ENCODE peak calls at places on chromosomes 3 and 15, in five cellular contexts. J is CD8-positive, alpha-beta T cell; F is HCT116; Z is psoas muscle; U is PC-3. D is an unnamed sample.
A peak's percentile ranks its signal among the peaks of the same experiment; 100 is the strongest.

GRCh38 chr3:122100591-122101491 is 45.7 kb downstream of the CD86 start:
- DNase-seq in J (no peak), Z (no peak), F (no peak), U (peak; percentile 16), D (peak; percentile 39)

GRCh38 chr3:115348391-115348790 is 201.3 kb upstream of the ZBTB20 start:
- DNase-seq in F (no peak), J (no peak), Z (no peak), U (no peak), D (no peak)

GRCh38 chr15:49082960-49083359 is 36.7 kb upstream of the SECISBP2L start:
- DNase-seq in Z (no peak), F (no peak), U (no peak), J (no peak), D (no peak)

GRCh38 chr3:175476489-175476888 is 617.4 kb downstream of the NAALADL2 start:
- DNase-seq in Z (no peak), U (no peak), F (no peak), J (no peak), D (no peak)

GRCh38 chr3:4306860-4307259 is 3.7 kb downstream of the SETMAR start:
- DNase-seq in U (no peak), Z (no peak), F (no peak), J (no peak), D (no peak)

GRCh38 chr3:88038561-88038960 is 20.2 kb downstream of the CGGBP1 start:
- DNase-seq in U (no peak), F (no peak), Z (no peak), J (no peak), D (no peak)

GRCh38 chr3:139338405-139338804 is 5.4 kb upstream of the MRPS22 start:
- DNase-seq in Z (no peak), U (no peak), J (no peak), F (no peak), D (no peak)

GRCh38 chr3:120566243-120566980 is 29.7 kb upstream of the NDUFB4 start:
- DNase-seq in U (no peak), Z (no peak), J (no peak), F (no peak), D (no peak)

GRCh38 chr3:29972594-29972993 is 633.8 kb upstream of the TGFBR2 start:
- DNase-seq in J (no peak), Z (no peak), U (no peak), F (no peak), D (no peak)

GRCh38 chr3:31851278-31851677 is 129.8 kb downstream of the OSBPL10 start:
- DNase-seq in J (no peak), Z (no peak), U (no peak), F (no peak), D (no peak)

GRCh38 chr3:27166888-27167287 is 202.3 kb downstream of the NEK10 start:
- DNase-seq in J (no peak), Z (no peak), U (peak; percentile 46), F (no peak), D (no peak)

GRCh38 chr3:44339990-44340389 is 1.4 kb downstream of the TCAIM start:
- DNase-seq in J (no peak), F (no peak), U (no peak), Z (no peak), D (no peak)

GRCh38 chr3:119716998-119717397 is 14.2 kb downstream of the CFAP91 start:
- DNase-seq in F (no peak), U (no peak), J (no peak), Z (peak; percentile 13), D (peak; percentile 69)

GRCh38 chr3:147365196-147366115 is 40.9 kb downstream of the ZIC4 start:
- DNase-seq in Z (no peak), J (no peak), U (no peak), F (no peak), D (no peak)

GRCh38 chr3:147367676-147368075 is 38.7 kb downstream of the ZIC4 start:
- DNase-seq in Z (no peak), U (no peak), J (no peak), F (no peak), D (no peak)

GRCh38 chr3:147368151-147368550 is 38.2 kb downstream of the ZIC4 start:
- DNase-seq in U (no peak), J (no peak), Z (no peak), F (no peak), D (no peak)

GRCh38 chr3:147361671-147362420 is 44.5 kb downstream of the ZIC4 start:
- DNase-seq in J (no peak), F (peak; percentile 34), U (peak; percentile 60), Z (peak; percentile 34), D (peak; percentile 65)

GRCh38 chr3:147364771-147365170 is 41.6 kb downstream of the ZIC4 start:
- DNase-seq in Z (no peak), F (no peak), U (no peak), J (no peak), D (no peak)
- H3K27me3 ChIP-seq in Z (peaks cover 8% of the 10 kb centered on the region), F (peaks cover 6% of the 10 kb centered on the region), U (peaks cover 92% of the 10 kb centered on the region), J (peaks cover 8% of the 10 kb centered on the region), D (no peaks in the 10 kb centered on the region)

GRCh38 chr15:80401471-80401870 is 2.7 kb upstream of the ARNT2 start:
- DNase-seq in Z (no peak), F (no peak), J (no peak), U (no peak), D (no peak)
- H3K27me3 ChIP-seq in Z (no peaks in the 10 kb centered on the region), F (peaks cover 9% of the 10 kb centered on the region), J (no peaks in the 10 kb centered on the region), U (peaks cover 90% of the 10 kb centered on the region), D (peaks cover 3% of the 10 kb centered on the region)

DNA sequence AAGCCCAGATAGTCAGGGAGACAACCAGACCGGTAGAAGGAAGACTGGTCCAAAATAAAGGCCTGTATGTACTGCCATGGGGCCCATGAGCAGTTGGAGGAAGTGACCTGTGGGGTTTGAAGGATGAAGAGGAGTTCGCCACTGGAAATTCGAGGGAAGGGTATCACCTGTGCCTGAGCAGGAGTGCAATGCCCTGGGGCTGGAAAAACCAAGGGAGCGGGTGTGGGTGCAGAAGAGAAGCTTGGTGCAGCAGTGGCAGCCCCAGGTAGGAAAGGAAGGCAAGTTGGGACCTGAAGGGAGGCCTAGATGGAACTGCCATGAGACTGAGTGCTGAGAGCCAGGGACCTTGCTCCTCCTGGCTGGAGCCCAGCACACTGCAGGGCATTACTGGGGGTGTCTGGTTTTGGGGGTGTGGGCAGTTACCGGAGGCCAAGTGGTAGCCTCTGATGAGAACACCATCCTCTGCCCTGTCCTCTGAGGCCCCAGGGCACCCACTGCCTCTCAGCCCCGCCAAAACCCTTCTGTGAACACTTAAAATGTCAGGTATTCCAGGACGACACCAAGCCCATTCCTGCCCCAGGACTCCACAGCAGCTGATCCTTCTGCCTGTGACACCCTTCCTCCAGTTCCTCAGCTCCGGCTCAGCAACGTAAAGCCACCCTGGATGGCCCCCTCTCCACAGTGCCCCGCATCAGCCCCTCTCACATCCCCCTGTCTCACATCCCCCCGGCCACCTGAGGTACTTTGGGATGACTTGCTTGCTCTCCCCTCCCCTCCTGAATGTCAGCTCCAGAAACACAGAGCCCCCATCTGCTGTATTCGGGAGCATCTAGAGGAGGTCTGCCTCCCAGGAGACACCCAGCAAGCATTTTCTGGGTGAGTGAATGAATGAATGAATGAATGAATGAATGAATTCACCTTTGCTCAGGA is 42.9 kb downstream of the WNT7A start:
- DNase-seq in U (no peak), Z (no peak), J (no peak), F (no peak), D (no peak)
- H3K27me3 ChIP-seq in U (no peaks in the 10 kb centered on the region), Z (no peaks in the 10 kb centered on the region), J (no peaks in the 10 kb centered on the region), F (no peaks in the 10 kb centered on the region), D (no peaks in the 10 kb centered on the region)

GRCh38 chr15:96448923-96449322 is 118.4 kb downstream of the NR2F2 start:
- DNase-seq in U (no peak), J (no peak), F (no peak), Z (no peak), D (no peak)
- H3K27me3 ChIP-seq in U (peaks cover 88% of the 10 kb centered on the region), J (no peaks in the 10 kb centered on the region), F (peaks cover 64% of the 10 kb centered on the region), Z (peaks cover 2% of the 10 kb centered on the region), D (no peaks in the 10 kb centered on the region)

DNA sequence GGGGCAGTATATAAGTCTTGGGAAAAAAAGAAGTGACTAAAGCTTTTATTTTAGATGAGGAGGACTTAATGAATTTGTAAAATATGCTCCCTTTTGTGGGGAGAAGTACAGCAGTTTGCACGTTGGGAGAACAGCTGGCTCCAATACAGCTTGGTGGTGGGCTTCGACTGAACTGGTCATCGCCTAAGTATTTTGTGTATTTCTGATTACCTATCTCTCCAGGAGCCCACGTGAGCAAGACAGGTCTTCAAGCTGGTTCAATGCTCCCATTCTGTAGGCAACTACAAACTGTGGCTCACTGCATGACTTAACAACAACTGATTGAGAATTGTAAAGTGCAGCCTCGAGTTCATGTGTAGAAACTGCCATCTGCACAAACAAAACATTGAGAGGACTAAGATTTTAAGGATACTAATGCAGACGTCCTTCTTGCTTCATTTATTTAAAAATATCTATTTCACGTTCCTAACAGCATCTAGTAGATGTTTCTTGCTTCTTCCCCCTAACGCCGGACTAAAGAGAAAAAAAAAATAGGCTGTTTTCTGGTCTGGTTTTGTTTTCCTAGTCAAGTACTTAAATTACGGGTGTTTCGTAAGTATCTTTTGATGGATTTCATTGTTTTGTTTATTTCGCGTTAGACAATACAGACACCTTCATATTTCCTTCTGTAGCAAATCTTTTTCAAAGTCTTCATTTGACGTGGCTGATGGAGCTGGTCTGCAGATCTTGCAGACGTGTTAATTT is 1.4 kb upstream of the GREM1 start:
- DNase-seq in J (no peak), F (no peak), Z (no peak), U (no peak), D (no peak)
- H3K27me3 ChIP-seq in J (peaks cover 8% of the 10 kb centered on the region), F (no peaks in the 10 kb centered on the region), Z (peaks cover 5% of the 10 kb centered on the region), U (no peaks in the 10 kb centered on the region), D (peaks cover 5% of the 10 kb centered on the region)

DNA sequence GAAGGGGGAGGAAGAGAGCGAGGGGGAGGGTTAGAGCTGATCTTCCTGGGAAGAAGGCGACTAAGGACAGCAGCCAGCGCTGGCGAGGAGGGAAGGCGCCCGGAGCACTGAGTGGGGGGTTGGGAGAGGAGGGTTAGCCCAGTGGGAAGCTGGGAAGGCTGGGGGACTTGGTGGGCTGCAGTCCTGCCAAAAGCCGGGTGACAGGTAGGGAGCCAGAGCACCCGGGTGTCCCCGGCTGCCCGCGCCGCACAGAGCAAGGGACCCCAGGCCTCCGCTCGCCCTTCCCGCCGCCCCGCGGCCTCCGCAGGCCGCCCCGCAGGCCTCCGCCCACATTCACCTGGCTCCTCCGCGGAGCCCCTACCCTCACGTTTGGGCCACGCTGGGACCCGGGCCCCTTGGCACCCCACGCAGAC is 446 bp downstream of the SLC12A8 start:
- DNase-seq in Z (no peak), F (no peak), J (no peak), U (peak; percentile 20), D (peak; percentile 43)
- H3K27me3 ChIP-seq in Z (no peaks in the 10 kb centered on the region), F (no peaks in the 10 kb centered on the region), J (peaks cover 24% of the 10 kb centered on the region), U (no peaks in the 10 kb centered on the region), D (no peaks in the 10 kb centered on the region)

GRCh38 chr3:58384381-58385090 is 49.1 kb downstream of the PDHB start:
- DNase-seq in U (no peak), F (no peak), J (no peak), Z (no peak), D (no peak)
- H3K27me3 ChIP-seq in U (no peaks in the 10 kb centered on the region), F (no peaks in the 10 kb centered on the region), J (no peaks in the 10 kb centered on the region), Z (no peaks in the 10 kb centered on the region), D (no peaks in the 10 kb centered on the region)

DNA sequence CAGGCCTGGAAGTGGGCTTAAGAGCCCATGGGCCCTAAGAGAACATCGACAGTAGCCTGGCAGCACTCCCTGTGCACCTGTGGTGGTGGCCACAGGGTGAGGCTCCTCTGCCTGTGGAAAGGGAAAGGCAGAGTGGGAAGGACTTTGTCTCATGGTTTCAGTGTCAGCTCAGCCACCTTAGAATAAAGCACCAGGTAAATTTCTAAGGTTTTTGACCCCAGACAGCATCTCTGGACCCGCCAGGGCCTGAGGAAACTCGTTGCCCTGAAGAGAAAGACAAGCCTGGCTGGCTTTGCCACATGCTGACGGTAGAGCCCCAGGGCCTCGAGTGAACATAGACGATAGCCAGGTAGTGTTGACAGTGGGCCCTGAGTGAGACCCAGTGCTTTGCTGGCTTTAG is 22.1 kb downstream of the GOLGA6A start:
- DNase-seq in U (no peak), Z (no peak), F (no peak), J (no peak), D (no peak)
- H3K27me3 ChIP-seq in U (no peaks in the 10 kb centered on the region), Z (no peaks in the 10 kb centered on the region), F (no peaks in the 10 kb centered on the region), J (no peaks in the 10 kb centered on the region), D (no peaks in the 10 kb centered on the region)

D was measured in Caco-2.